ENCODE peak calls at places on chromosome 11, in ten cellular contexts. W, B, T, L, A, Q, G, R, I and K are unnamed samples.

GRCh38 chr11:120125509-120125908 is 12.4 kb downstream of the TRIM29 start:
- DNase-seq in W (no peak), B (peak; percentile 63), T (no peak), L (no peak), A (no peak), Q (no peak), G (no peak), R (no peak), I (no peak), K (no peak)

GRCh38 chr11:122162095-122162494 is 46.1 kb upstream of the BLID start:
- DNase-seq in W (no peak), B (no peak), T (no peak), L (peak; percentile 88), A (peak; percentile 94), Q (no peak), G (no peak), R (no peak), I (no peak), K (no peak)

GRCh38 chr11:68191661-68192579 is 21.2 kb downstream of the KMT5B start:
- DNase-seq in W (no peak), B (no peak), T (no peak), L (no peak), A (peak; percentile 22), Q (no peak), G (no peak), R (no peak), I (no peak), K (no peak)

GRCh38 chr11:128512478-128513127 is 74.8 kb downstream of the ETS1 start:
- DNase-seq in W (no peak), B (no peak), T (no peak), L (no peak), A (peak; percentile 12), Q (no peak), G (peak; percentile 80), R (no peak), I (no peak), K (no peak)

GRCh38 chr11:128417607-128418324 is 169.6 kb downstream of the ETS1 start:
- DNase-seq in W (no peak), B (no peak), T (no peak), L (peak; percentile 83), A (peak; percentile 90), Q (no peak), G (no peak), R (no peak), I (no peak), K (no peak)

GRCh38 chr11:118058311-118059230 is 18.3 kb upstream of the TMPRSS4 start:
- DNase-seq in W (no peak), B (no peak), T (no peak), L (no peak), A (no peak), Q (no peak), G (peak; percentile 54), R (no peak), I (no peak), K (no peak)

GRCh38 chr11:86513138-86513537 is 138.5 kb downstream of the CCDC81 start:
- DNase-seq in W (no peak), B (no peak), T (no peak), L (no peak), A (no peak), Q (no peak), G (no peak), R (no peak), I (no peak), K (no peak)

GRCh38 chr11:64044730-64045386 is 9.1 kb downstream of the FLRT1 start:
- DNase-seq in W (no peak), B (no peak), T (no peak), L (no peak), A (no peak), Q (no peak), G (no peak), R (no peak), I (no peak), K (no peak)

GRCh38 chr11:30091728-30092127 is 74.9 kb upstream of the KCNA4 start:
- DNase-seq in W (no peak), B (no peak), T (no peak), L (no peak), A (no peak), Q (no peak), G (no peak), R (no peak), I (no peak), K (no peak)

GRCh38 chr11:33375236-33375635 is 118.1 kb downstream of the HIPK3 start:
- DNase-seq in W (no peak), B (no peak), T (no peak), L (no peak), A (no peak), Q (no peak), G (no peak), R (no peak), I (no peak), K (no peak)

GRCh38 chr11:90587896-90588295 is 365.0 kb upstream of the CHORDC1 start:
- DNase-seq in W (no peak), B (no peak), T (no peak), L (no peak), A (no peak), Q (no peak), G (no peak), R (no peak), I (no peak), K (no peak)

GRCh38 chr11:119583585-119583984 is 145.4 kb downstream of the NECTIN1 start:
- DNase-seq in W (no peak), B (no peak), T (no peak), L (no peak), A (no peak), Q (no peak), G (no peak), R (no peak), I (no peak), K (no peak)

GRCh38 chr11:125073616-125074483 is 10.7 kb downstream of the SLC37A2 start:
- DNase-seq in W (no peak), B (peak; percentile 44), T (no peak), L (no peak), A (no peak), Q (no peak), G (no peak), R (no peak), I (no peak), K (no peak)

GRCh38 chr11:82458777-82459176 is 274.9 kb downstream of the FAM181B start:
- DNase-seq in W (no peak), B (no peak), T (no peak), L (no peak), A (no peak), Q (peak; percentile 26), G (no peak), R (no peak), I (no peak), K (no peak)

GRCh38 chr11:87215236-87215635 is 177.5 kb downstream of the TMEM135 start:
- DNase-seq in W (no peak), B (no peak), T (no peak), L (peak; percentile 47), A (peak; percentile 21), Q (no peak), G (no peak), R (no peak), I (no peak), K (no peak)

GRCh38 chr11:44726278-44727113 is at the start of gene TSPAN18:
- DNase-seq in W (no peak), B (no peak), T (no peak), L (no peak), A (no peak), Q (no peak), G (peak; percentile 81), R (no peak), I (no peak), K (no peak)

GRCh38 chr11:76380161-76380976 is 563 bp downstream of the THAP12 start:
- DNase-seq in W (peak; percentile 40), B (no peak), T (no peak), L (peak; percentile 21), A (peak; percentile 23), Q (no peak), G (peak; percentile 86), R (peak; percentile 13), I (no peak), K (no peak)

GRCh38 chr11:100068116-100068515 is 619.0 kb upstream of the ARHGAP42 start:
- DNase-seq in W (no peak), B (no peak), T (no peak), L (no peak), A (no peak), Q (no peak), G (no peak), R (no peak), I (no peak), K (no peak)

GRCh38 chr11:64747961-64748715 is 4.2 kb upstream of the RASGRP2 start:
- DNase-seq in W (no peak), B (no peak), T (no peak), L (no peak), A (peak; percentile 41), Q (no peak), G (no peak), R (no peak), I (no peak), K (no peak)

GRCh38 chr11:12457030-12457600 is 79.7 kb downstream of the PARVA start:
- DNase-seq in W (no peak), B (no peak), T (no peak), L (no peak), A (peak; percentile 64), Q (no peak), G (no peak), R (no peak), I (no peak), K (no peak)

GRCh38 chr11:63999349-64000025 is 13.2 kb downstream of the OTUB1 start:
- DNase-seq in W (no peak), B (no peak), T (peak; percentile 85), L (no peak), A (peak; percentile 34), Q (peak; percentile 11), G (peak; percentile 88), R (peak; percentile 61), I (peak; percentile 73), K (no peak)

GRCh38 chr11:68361702-68362101 is 49.3 kb downstream of the LRP5 start:
- DNase-seq in W (no peak), B (no peak), T (no peak), L (no peak), A (no peak), Q (no peak), G (no peak), R (peak; percentile 37), I (no peak), K (no peak)

GRCh38 chr11:11010624-11011127 is 152.8 kb upstream of the ZBED5 start:
- DNase-seq in W (no peak), B (no peak), T (peak; percentile 28), L (peak; percentile 34), A (peak; percentile 18), Q (no peak), G (no peak), R (peak; percentile 55), I (no peak), K (no peak)

GRCh38 chr11:71418643-71419042 is 29.6 kb downstream of the DHCR7 start:
- DNase-seq in W (no peak), B (no peak), T (no peak), L (peak; percentile 84), A (no peak), Q (no peak), G (no peak), R (no peak), I (no peak), K (no peak)

GRCh38 chr11:119491753-119492455 is 68.9 kb upstream of the THY1 start:
- DNase-seq in W (no peak), B (peak; percentile 37), T (no peak), L (peak; percentile 28), A (peak; percentile 42), Q (peak; percentile 68), G (no peak), R (no peak), I (peak; percentile 35), K (no peak)

GRCh38 chr11:11186249-11186648 is 166.8 kb downstream of the CSNK2A3 start:
- DNase-seq in W (no peak), B (no peak), T (no peak), L (no peak), A (no peak), Q (no peak), G (no peak), R (no peak), I (no peak), K (no peak)

GRCh38 chr11:123137496-123138270 is 57.4 kb downstream of the CLMP start:
- DNase-seq in W (peak; percentile 8), B (peak; percentile 93), T (peak; percentile 47), L (peak; percentile 82), A (peak; percentile 89), Q (no peak), G (no peak), R (no peak), I (no peak), K (no peak)

GRCh38 chr11:130405428-130405827 is 23.0 kb downstream of the ADAMTS8 start:
- DNase-seq in W (no peak), B (no peak), T (no peak), L (no peak), A (no peak), Q (no peak), G (no peak), R (no peak), I (no peak), K (no peak)